ENCODE peak calls at places on chromosomes 3 and 15, in five cellular contexts. B is ovary, W is HCT116, F is stomach, U is tibial nerve. S is an unnamed sample. For H3K9me3 and H3K4me1, the result is how much of the 10 kb centered on the place peaks cover.

GRCh38 chr3:107514453-107514852 is 8.3 kb upstream of the BBX start:
- DNase-seq in B (no peak), W (no peak), F (no peak), U (no peak), S (no peak)

GRCh38 chr3:148079370-148079769 is 618.3 kb upstream of the AGTR1 start:
- DNase-seq in B (no peak), W (no peak), F (no peak), U (no peak), S (no peak)

GRCh38 chr3:42600958-42601675 is 631 bp downstream of the NKTR start:
- DNase-seq in B (peak), W (no peak), F (peak), U (peak), S (no peak)

GRCh38 chr15:42686281-42686680 is 50.6 kb downstream of the CDAN1 start:
- DNase-seq in B (no peak), W (no peak), F (no peak), U (no peak), S (no peak)

GRCh38 chr3:62587579-62588031 is 214.3 kb upstream of the FEZF2 start:
- DNase-seq in B (no peak), W (no peak), F (no peak), U (no peak), S (no peak)

GRCh38 chr3:197516517-197516889 is 39.3 kb downstream of the BDH1 start:
- DNase-seq in B (no peak), W (peak), F (peak), U (no peak), S (peak)

GRCh38 chr15:61834076-61834697 is 226.1 kb downstream of the VPS13C start:
- DNase-seq in B (peak), W (peak), F (peak), U (peak), S (peak)

GRCh38 chr3:150673966-150674365 is 29.8 kb downstream of the ERICH6 start:
- DNase-seq in B (no peak), W (no peak), F (no peak), U (no peak), S (no peak)

GRCh38 chr3:42735021-42735420 is 32.4 kb upstream of the HHATL start:
- DNase-seq in B (no peak), W (no peak), F (no peak), U (no peak), S (no peak)

GRCh38 chr3:60652829-60653228 is 598.4 kb downstream of the FHIT start:
- DNase-seq in B (no peak), W (no peak), F (no peak), U (no peak), S (no peak)

GRCh38 chr3:194277547-194278091 is 73.5 kb downstream of the CPN2 start:
- DNase-seq in B (peak), W (no peak), F (no peak), U (no peak), S (no peak)
- TF ChIP-seq POLR2A in B (no peak), W (peak), F (no peak), U (no peak), S (no peak)

DNA sequence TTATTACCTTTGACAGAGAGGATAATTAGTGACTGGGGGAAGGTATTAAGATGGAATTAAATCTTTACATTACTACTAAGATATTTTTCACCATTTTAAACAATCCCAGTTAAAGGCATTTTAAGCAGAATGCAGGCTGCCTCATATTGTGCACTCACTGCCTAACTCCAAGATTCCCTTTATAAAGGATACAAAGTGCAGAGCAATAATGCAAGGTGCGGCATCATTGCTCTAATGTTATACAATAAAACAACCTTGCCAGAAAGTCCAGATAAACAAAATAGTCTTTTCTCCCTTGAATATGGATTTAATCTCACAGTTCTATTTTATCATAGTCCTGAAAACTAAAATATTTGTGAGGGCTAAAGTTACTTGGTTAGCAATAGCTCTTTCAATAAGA is 1031.6 kb upstream of the SEMA6D start:
- DNase-seq in B (no peak), W (no peak), F (no peak), U (no peak), S (no peak)
- H3K9me3 ChIP-seq in B (under half), W (under half), F (under half), U (under half), S (under half)

DNA sequence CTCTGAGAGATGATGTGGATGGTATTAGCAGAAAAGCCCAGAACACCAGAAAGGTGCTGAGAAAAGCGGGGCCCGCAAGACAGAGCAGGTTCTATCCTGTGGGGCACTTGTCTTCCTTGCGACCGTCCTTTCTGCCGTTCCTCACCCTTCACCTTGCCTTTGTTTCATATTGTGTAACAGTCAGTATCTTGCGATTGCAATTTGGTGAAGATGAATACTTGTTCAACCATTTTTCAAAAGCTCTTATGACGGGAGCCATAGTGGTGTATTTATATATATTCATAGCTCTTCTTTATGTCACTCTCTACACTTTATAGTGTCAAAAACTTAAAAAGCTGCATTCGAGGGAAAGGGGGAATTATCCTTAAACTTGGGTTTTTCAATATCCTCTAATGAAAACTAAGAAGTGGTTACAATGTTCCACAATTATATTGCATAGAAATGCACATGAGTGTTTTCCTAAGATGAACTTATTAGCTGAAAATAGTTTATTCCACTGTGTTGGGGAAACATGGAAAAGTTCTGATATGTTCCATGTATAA is 797 bp downstream of the MAP3K13 start:
- DNase-seq in B (no peak), W (no peak), F (no peak), U (no peak), S (no peak)
- H3K4me1 ChIP-seq in B (under half), W (under half), F (under half), U (under half), S (under half)

GRCh38 chr15:54353726-54354125 is 375.5 kb downstream of the UNC13C start:
- DNase-seq in B (no peak), W (no peak), F (no peak), U (no peak), S (no peak)

DNA sequence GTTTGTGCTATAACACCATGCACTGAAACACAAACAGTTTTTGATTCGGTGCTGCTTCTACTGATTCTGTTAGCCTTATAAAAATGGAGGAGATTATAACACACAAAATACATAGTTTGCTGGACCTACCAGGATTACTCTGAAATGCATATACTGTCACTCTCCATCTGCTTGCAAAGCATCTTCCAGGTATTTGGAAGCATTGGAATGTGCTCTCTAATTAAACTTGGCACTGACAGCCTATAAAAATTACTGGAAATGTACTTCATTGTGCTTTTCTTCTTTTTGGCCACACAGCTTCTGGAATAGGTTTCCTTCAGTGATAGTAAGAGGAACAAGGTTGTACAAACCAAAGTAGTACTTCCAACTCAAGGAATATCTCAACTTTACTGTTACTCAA is 376.1 kb downstream of the UNC13C start:
- DNase-seq in B (no peak), W (no peak), F (no peak), U (no peak), S (no peak)
- TF ChIP-seq POLR2A in B (no peak), W (no peak), F (no peak), U (no peak), S (no peak)

DNA sequence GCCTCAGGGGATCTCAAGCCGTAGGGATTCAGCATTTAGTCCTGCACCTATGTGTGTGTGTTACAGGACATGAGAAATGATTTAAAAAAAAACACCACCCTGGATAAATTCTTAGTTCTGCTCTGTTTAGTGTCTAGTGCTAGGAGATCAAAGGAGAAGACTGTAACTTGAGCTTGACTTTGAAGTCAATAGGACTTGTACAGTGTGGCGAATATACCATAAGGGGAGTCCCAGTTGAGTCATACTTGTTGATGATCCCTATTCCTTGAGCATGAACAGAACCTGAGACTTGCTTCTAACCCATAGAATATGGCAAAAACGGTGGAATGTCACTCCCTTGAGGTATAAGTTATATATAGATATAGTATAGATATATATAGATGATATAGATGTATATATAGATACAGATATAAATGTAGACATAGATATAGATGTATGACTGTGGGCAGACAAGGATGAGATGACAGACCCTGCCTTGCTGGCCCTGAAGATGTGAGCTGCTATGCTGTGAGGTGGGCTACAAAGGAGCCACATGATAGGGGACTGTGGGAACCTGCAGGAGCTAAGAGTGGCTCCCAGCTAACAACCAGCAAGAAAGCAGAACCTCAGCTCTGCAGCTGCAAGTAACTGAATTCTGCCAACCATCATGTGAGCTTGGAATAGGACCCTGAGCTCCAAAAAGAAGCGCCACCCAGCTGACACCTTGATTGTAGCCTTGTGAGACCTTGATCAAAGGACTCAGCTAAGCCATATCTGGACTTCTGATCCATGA is 123.5 kb upstream of the GRM7 start:
- DNase-seq in B (no peak), W (no peak), F (no peak), U (no peak), S (no peak)
- H3K9me3 ChIP-seq in B (under half), W (under half), F (under half), U (under half), S (under half)

GRCh38 chr15:90062729-90063684 is 39.3 kb downstream of the IDH2 start:
- DNase-seq in B (no peak), W (no peak), F (no peak), U (no peak), S (no peak)
- H3K4me1 ChIP-seq in B (under half), W (under half), F (half or more), U (half or more), S (half or more)

GRCh38 chr3:119795849-119796248 is 13.9 kb downstream of the NR1I2 start:
- DNase-seq in B (no peak), W (no peak), F (no peak), U (no peak), S (no peak)

GRCh38 chr3:119796368-119796767 is 14.5 kb downstream of the NR1I2 start:
- DNase-seq in B (no peak), W (no peak), F (no peak), U (no peak), S (no peak)

GRCh38 chr3:119796785-119797184 is 14.9 kb downstream of the NR1I2 start:
- DNase-seq in B (no peak), W (no peak), F (no peak), U (no peak), S (no peak)

GRCh38 chr3:119794401-119794800 is 12.5 kb downstream of the NR1I2 start:
- DNase-seq in B (no peak), W (no peak), F (no peak), U (no peak), S (no peak)

GRCh38 chr3:119794971-119795612 is 13.2 kb downstream of the NR1I2 start:
- DNase-seq in B (no peak), W (peak), F (peak), U (no peak), S (no peak)
- TF ChIP-seq POLR2A in B (no peak), W (no peak), F (no peak), U (no peak), S (no peak)

DNA sequence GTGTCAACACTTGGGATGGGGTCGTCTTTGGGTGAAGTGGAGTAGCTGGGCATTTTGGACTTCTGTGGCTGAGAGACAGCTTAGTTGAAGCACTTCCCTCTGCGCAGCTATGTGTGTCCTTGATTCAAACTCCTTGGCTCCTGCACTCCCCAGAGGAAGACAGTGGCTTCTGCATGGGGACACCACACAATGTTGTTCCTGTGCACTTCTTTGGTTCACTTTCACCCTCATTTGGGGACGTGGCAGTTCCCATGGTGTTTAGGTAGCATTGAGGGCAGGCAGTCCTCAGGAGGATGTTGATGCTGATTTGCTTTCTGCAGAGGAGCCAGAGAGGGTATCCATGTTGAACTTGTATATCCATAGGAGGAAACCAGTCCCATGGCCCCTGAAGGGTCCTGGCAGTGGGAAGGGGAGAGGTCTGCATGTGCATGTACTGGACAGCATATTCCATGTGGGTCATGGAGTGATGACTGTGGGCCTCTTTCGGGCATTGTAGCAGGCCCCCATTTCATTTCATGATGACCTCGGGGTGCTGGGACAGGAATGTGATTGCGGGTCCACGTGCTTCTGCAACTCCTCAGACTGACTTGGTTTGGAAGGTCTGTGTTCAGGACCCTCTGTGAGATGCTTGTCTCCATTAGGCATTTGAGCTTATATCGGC is 135.4 kb downstream of the SNRPN start:
- DNase-seq in B (no peak), W (no peak), F (no peak), U (no peak), S (peak)
- H3K9me3 ChIP-seq in B (under half), W (under half), F (half or more), U (half or more), S (half or more)

DNA sequence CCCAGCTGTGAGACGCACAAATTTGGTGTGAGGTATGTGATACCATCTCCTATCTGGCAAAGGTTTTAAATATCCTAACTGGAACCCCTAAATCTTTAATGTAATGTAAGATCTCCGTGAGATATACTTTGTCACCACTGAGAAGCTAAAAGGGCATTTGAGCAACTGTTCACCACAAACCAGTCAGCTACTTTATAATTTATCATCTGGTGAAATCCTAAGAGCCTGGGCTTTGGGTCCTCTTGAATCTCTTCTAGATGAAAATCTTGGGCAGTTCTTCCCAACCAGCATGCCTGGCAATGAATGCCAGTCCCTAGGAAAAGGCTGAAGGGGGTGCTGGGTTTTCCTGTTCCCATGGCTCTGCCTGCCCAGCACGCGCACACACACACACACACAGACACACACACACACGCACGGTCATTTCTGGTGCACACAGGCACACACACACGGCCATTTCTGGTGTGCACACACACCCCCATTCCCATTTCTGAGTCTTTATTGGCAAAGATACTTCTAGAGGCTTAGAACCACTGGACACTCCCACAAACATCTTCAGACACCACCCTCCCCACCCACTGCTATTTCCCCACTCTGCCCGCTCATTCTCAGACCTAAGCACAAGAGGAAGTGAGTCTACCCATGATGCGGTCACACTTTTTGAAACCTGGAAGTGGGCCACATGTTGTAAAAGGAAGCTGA is 72.6 kb downstream of the MYO1E start:
- DNase-seq in B (no peak), W (peak), F (peak), U (peak), S (peak)
- H3K4me1 ChIP-seq in B (under half), W (half or more), F (half or more), U (under half), S (half or more)

S was measured in spleen.